ENCODE peak calls at places on chromosomes 5 and 9, in eight cellular contexts. I is suprapubic skin, W is stomach, O is SK-N-SH, T is esophagus muscularis mucosa, M is sigmoid colon, S is breast epithelium, E is GM23338. F is an unnamed sample.

GRCh38 chr9:122092611-122093506 is at the start of gene TTLL11:
- DNase-seq in M (peak), W (peak), O (peak), S (peak), I (peak), T (peak), E (peak), F (peak)

GRCh38 chr5:51382508-51382758 is 815 bp upstream of the ISL1 start:
- DNase-seq in I (no peak), T (no peak), W (no peak), S (no peak), M (no peak), O (no peak), E (no peak), F (no peak)

GRCh38 chr5:28499764-28500290 is 1461.4 kb upstream of the CDH9 start:
- DNase-seq in I (no peak), W (no peak), S (no peak), O (no peak), T (no peak), M (no peak), E (no peak), F (no peak)

GRCh38 chr9:97749928-97750327 is 52.8 kb upstream of the XPA start:
- DNase-seq in S (no peak), W (no peak), E (no peak), O (no peak), T (no peak), M (no peak), I (no peak), F (no peak)

GRCh38 chr5:131109540-131110255 is 55.4 kb downstream of the HINT1 start:
- DNase-seq in T (no peak), M (no peak), O (peak), W (no peak), I (no peak), E (peak), S (no peak), F (no peak)

GRCh38 chr5:73693573-73694061 is 67.6 kb downstream of the ARHGEF28 start:
- DNase-seq in O (peak), I (no peak), M (no peak), W (no peak), E (peak), T (no peak), S (no peak), F (no peak)

GRCh38 chr5:392431-392988 is 50.5 kb upstream of the EXOC3 start:
- DNase-seq in S (no peak), E (peak), O (no peak), W (peak), I (peak), M (no peak), T (no peak), F (peak)

GRCh38 chr9:105118646-105119045 is 125.8 kb upstream of the SLC44A1 start:
- DNase-seq in T (no peak), I (no peak), M (no peak), W (no peak), E (no peak), O (no peak), S (no peak), F (no peak)

GRCh38 chr9:123399803-123400378 is 43.9 kb downstream of the CRB2 start:
- DNase-seq in W (no peak), S (no peak), I (no peak), T (no peak), E (peak), O (peak), M (no peak), F (no peak)

GRCh38 chr5:157820593-157821252 is 38.2 kb downstream of the CLINT1 start:
- DNase-seq in M (no peak), T (no peak), O (peak), E (peak), S (no peak), I (no peak), W (no peak), F (no peak)

GRCh38 chr9:108776920-108777650 is 78.7 kb downstream of the ACTL7B start:
- DNase-seq in T (no peak), S (no peak), I (no peak), W (peak), O (no peak), E (peak), M (no peak), F (no peak)

GRCh38 chr5:6159864-6160199 is 218.5 kb downstream of the MED10 start:
- DNase-seq in I (no peak), O (no peak), E (peak), W (no peak), T (no peak), S (no peak), M (no peak), F (no peak)

GRCh38 chr9:115604831-115605483 is 487.0 kb upstream of the TNC start:
- DNase-seq in S (no peak), M (no peak), T (no peak), I (no peak), W (no peak), O (no peak), E (no peak), F (no peak)

GRCh38 chr9:71250626-71251025 is 129.2 kb upstream of the TRPM3 start:
- DNase-seq in E (peak), M (no peak), O (no peak), T (no peak), I (no peak), W (no peak), S (no peak), F (no peak)

GRCh38 chr9:134222018-134222573 is 57.7 kb upstream of the RNU6ATAC start:
- DNase-seq in I (no peak), O (no peak), E (no peak), W (no peak), S (no peak), T (no peak), M (peak), F (peak)

GRCh38 chr9:125151730-125152129 is 8.4 kb upstream of the SCAI start:
- DNase-seq in T (no peak), I (no peak), O (no peak), M (no peak), E (peak), S (no peak), W (no peak), F (no peak)

GRCh38 chr5:55708732-55709131 is 3.4 kb downstream of the SLC38A9 start:
- DNase-seq in O (no peak), E (no peak), T (no peak), M (no peak), W (no peak), S (no peak), I (no peak), F (no peak)

DNA sequence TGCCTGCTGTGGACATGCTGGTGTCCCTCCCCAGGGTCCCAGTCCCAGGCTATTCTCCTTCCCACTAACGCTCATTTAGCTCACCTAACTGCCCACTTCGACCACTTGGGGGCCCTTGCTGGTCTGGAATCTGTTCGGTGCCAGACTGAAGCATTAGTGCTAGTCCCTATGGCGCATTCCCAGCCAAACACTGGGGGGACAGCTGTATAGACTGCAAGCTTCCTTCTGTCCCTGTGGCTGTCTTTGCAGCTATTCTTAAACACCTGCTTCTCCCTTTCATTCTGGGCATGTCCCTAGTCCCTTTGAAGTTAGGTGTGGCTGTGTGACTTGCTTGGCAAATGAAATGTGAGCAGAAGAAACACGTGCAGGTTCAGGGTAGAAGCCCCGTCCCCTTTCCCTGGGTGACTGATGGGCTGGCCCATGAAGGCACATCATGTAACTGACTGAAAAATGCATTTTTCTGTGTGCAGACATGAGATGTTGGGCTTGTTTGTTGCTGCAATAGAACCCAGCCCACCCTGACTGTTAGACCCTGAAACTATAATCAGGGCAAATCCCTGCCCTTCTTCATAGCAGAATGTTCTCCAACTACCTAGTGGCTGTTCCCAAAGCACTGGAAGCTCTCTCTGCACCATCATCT is 134.4 kb downstream of the BARX1 start:
- DNase-seq in M (no peak), T (peak), E (peak), I (peak), W (no peak), O (peak), S (no peak), F (no peak)
- TF ChIP-seq CTCF in M (no peak), T (no peak), E (peak), I (no peak), W (no peak), O (no peak), S (no peak), F (no peak)

GRCh38 chr5:177454397-177455035 is 7.9 kb downstream of the PRR7 start:
- DNase-seq in E (peak), W (peak), M (peak), S (peak), T (peak), O (peak), I (peak), F (peak)

GRCh38 chr5:177457239-177458121 is 10.9 kb downstream of the PRR7 start:
- DNase-seq in I (no peak), M (peak), E (peak), S (no peak), T (no peak), W (peak), O (peak), F (peak)

GRCh38 chr5:177455036-177455660 is 8.5 kb downstream of the PRR7 start:
- DNase-seq in O (peak), I (peak), S (no peak), W (peak), E (peak), M (peak), T (no peak), F (peak)

GRCh38 chr5:177456591-177456964 is 10.0 kb downstream of the PRR7 start:
- DNase-seq in E (no peak), T (no peak), S (no peak), O (no peak), I (peak), W (no peak), M (no peak), F (no peak)

DNA sequence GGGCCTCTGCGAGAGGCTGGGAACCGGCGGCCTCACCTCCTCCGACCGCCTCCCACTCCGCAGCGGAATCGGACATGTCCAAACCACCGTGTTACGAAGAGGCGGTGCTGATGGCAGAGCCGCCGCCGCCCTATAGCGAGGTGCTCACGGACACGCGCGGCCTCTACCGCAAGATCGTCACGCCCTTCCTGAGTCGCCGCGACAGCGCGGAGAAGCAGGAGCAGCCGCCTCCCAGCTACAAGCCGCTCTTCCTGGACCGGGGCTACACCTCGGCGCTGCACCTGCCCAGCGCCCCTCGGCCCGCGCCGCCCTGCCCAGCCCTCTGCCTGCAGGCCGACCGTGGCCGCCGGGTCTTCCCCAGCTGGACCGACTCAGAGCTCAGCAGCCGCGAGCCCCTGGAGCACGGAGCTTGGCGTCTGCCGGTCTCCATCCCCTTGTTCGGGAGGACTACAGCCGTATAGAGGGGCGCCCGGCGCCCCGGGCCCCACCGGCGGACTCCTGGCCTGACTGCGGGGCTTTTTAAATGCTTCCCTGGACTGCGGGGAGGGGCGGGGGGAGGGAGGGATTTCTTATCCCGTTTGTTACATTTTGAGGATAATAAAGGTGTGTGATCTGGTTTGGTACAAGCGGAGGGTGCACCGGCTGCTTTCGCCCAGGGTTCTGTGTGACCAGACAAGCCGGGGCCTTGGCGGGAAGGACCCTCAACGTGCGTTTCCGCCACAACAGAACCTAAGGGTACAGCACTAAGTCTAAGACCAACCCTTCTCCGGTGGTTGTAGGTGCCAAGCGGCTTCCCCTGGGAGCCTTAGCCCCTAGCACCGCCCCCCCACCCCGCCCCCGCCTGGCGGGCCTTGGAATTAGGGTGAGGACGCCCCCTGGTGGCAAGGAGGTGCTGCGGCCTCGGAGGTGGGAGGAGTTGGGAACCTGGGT is 9.3 kb downstream of the PRR7 start:
- DNase-seq in S (peak), I (peak), W (peak), O (peak), E (peak), T (peak), M (peak), F (peak)
- TF ChIP-seq POLR2AphosphoS5 in S (peak), I (no peak), W (peak), O (peak), E (peak), T (peak), M (no peak), F (peak)

DNA sequence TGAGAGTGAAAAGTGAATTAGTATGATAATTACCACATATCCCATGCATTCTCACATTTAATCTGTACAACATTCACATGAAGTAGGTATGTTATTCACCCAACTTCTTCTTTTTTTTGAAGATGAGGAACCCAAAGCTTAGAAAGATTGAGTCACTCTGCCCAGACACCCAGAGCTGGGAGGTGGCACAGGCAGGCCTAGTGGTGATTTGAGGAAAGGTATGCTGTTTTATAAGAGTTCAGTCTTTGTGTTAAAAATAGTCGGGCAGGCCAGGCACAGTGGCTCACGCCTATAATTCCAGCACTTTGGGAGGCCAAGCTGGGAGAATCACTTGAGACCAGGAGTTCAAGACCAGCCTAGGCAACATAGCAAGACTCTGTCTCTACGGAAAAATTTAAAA is 285.3 kb downstream of the NR3C1 start:
- DNase-seq in W (no peak), I (no peak), S (no peak), E (no peak), O (no peak), T (no peak), M (no peak), F (peak)
- TF ChIP-seq CTCF in W (no peak), I (no peak), S (no peak), E (peak), O (no peak), T (no peak), M (no peak), F (no peak)

GRCh38 chr9:99425124-99425523 is 203.0 kb downstream of the SEC61B start:
- DNase-seq in E (no peak), I (no peak), W (no peak), S (no peak), M (no peak), O (no peak), T (peak), F (no peak)
- TF ChIP-seq POLR2AphosphoS5 in E (no peak), I (no peak), W (no peak), S (no peak), M (no peak), O (no peak), T (no peak), F (no peak)

DNA sequence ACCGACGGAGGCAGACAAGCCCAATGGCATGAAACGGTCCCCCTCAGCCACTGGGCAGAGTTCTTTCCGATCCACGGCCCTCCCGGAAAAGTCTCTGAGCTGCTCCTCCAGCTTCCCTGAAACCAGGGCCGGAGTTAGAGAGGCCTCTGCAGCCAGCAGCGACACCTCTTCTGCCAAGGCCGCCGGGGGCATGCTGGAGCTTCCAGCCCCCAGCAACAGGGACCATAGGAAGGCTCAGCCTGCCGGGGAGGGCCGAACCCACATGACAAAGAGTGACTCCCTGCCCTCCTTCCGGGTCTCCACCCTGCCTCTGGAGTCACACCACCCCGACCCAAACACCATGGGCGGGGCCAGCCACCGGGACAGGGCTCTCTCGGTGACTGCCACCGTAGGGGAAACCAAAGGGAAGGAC is 30.1 kb downstream of the CD180 start:
- DNase-seq in I (peak), W (peak), E (no peak), S (no peak), O (no peak), T (no peak), M (peak), F (peak)
- TF ChIP-seq CTCF in I (no peak), W (no peak), E (no peak), S (no peak), O (no peak), T (no peak), M (no peak), F (peak)

GRCh38 chr5:138271281-138271680 is 3.1 kb downstream of the GFRA3 start:
- DNase-seq in W (no peak), E (no peak), T (no peak), O (no peak), S (no peak), I (no peak), M (no peak), F (no peak)
- TF ChIP-seq POLR2AphosphoS5 in W (no peak), E (no peak), T (no peak), O (no peak), S (no peak), I (no peak), M (no peak), F (no peak)

GRCh38 chr5:95238560-95239325 is 46.2 kb downstream of the MCTP1 start:
- DNase-seq in T (no peak), W (no peak), I (no peak), S (no peak), O (no peak), E (no peak), M (no peak), F (no peak)

GRCh38 chr5:95241635-95242034 is 43.3 kb downstream of the MCTP1 start:
- DNase-seq in I (no peak), S (no peak), T (no peak), E (no peak), W (no peak), O (no peak), M (no peak), F (no peak)

GRCh38 chr5:95235439-95235982 is 49.4 kb downstream of the MCTP1 start:
- DNase-seq in T (no peak), I (no peak), O (no peak), E (no peak), W (no peak), S (no peak), M (no peak), F (no peak)

GRCh38 chr5:95241155-95241554 is 43.7 kb downstream of the MCTP1 start:
- DNase-seq in O (no peak), I (no peak), T (no peak), S (no peak), E (no peak), W (no peak), M (no peak), F (no peak)

GRCh38 chr5:95237324-95237723 is 47.6 kb downstream of the MCTP1 start:
- DNase-seq in M (no peak), T (no peak), S (no peak), I (no peak), W (no peak), E (no peak), O (no peak), F (no peak)
- TF ChIP-seq CTCF in M (no peak), T (no peak), S (no peak), I (no peak), W (no peak), E (no peak), O (no peak), F (no peak)

DNA sequence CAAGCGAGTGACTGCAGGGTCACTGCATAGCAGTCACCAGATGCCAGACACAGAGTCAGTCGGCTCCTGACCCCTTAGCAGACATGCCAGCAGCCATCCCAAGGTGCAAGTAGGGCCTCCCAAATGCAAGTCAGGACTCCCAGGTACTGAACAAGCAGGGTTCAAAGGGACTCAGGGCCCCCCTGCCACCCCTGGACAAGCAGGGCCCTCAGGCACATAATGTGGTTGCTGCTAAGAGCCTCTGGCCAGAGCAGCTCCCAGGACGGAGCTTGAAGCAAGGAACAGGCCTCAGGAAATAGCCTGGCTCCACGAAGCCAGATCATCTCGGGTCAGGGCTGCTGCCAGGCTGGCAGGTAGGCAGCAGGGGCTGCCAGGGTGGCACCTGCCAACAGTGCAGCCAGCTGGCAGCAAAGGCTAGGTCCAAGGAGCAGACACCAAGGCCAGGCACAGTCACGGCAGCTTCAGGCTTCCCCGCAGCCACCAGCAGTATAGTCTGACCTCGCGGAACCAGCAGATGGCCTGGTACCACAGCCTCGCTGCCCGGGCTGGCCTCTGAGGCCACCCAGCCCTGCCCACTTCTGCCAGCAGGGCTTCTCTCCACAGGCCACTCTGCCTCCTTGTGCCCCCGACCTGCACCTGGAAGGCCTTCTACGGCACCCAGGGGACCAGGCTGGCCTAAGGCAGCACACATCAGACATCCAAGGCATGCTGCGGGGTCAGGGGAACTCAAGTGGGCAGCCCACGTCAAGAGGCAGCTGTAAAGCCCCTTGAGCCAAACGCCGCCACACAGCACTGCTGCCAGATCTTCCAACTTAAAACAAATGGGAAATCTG is 7.4 kb downstream of the EEIG1 start:
- DNase-seq in M (peak), W (peak), E (no peak), I (no peak), O (peak), T (no peak), S (no peak), F (no peak)
- TF ChIP-seq POLR2AphosphoS5 in M (no peak), W (no peak), E (no peak), I (no peak), O (no peak), T (no peak), S (no peak), F (no peak)

GRCh38 chr9:127128341-127129072 is 6.1 kb upstream of the ANGPTL2 start:
- DNase-seq in T (no peak), O (no peak), I (peak), W (no peak), E (no peak), S (peak), M (peak), F (no peak)
- TF ChIP-seq CTCF in T (no peak), O (no peak), I (no peak), W (no peak), E (no peak), S (no peak), M (no peak), F (no peak)